ENCODE peak calls at places on chromosomes 4 and X, in six cellular contexts. V is NCI-H146, P is kidney, C is pulmonary artery endothelial cell, A is GM18507, F is NCI-H2029 treated with DMSO at 0.1 percent for 48 hours. Q is an unnamed sample.

GRCh38 chr4:103996637-103997036 is 276.9 kb upstream of the TACR3 start:
- DNase-seq in C (no peak), A (no peak), V (no peak), F (no peak), P (no peak), Q (no peak)

GRCh38 chrX:7278356-7278755 is 130.4 kb upstream of the PUDP start:
- DNase-seq in V (no peak), A (no peak), F (no peak), C (no peak), P (no peak), Q (no peak)

GRCh38 chrX:41621236-41621651 is 67.5 kb upstream of the GPR34 start:
- DNase-seq in F (no peak), P (no peak), C (no peak), A (no peak), V (no peak), Q (peak)

GRCh38 chr4:3290476-3290875 is 2.3 kb upstream of the RGS12 start:
- DNase-seq in C (no peak), F (no peak), P (peak), V (no peak), A (no peak), Q (no peak)

GRCh38 chr4:87071401-87071800 is 136.6 kb downstream of the AFF1 start:
- DNase-seq in C (no peak), F (peak), P (no peak), A (no peak), V (no peak), Q (no peak)

GRCh38 chr4:8409271-8410065 is 31.1 kb downstream of the ACOX3 start:
- DNase-seq in A (no peak), V (no peak), F (no peak), P (no peak), C (no peak), Q (no peak)

GRCh38 chrX:54419559-54420302 is 20.5 kb upstream of the TSR2 start:
- DNase-seq in F (no peak), C (no peak), P (no peak), V (no peak), A (no peak), Q (no peak)

GRCh38 chr4:187021436-187022205 is 298.0 kb upstream of the FAT1 start:
- DNase-seq in A (no peak), F (no peak), C (no peak), P (no peak), V (no peak), Q (no peak)

GRCh38 chr4:107212565-107212964 is 176.5 kb upstream of the DKK2 start:
- DNase-seq in P (no peak), A (no peak), V (no peak), F (no peak), C (no peak), Q (no peak)

GRCh38 chr4:41715155-41715554 is 33.4 kb downstream of the PHOX2B start:
- DNase-seq in P (no peak), F (no peak), A (no peak), V (no peak), C (no peak), Q (no peak)

GRCh38 chrX:18875256-18875878 is 108.5 kb downstream of the PHKA2 start:
- DNase-seq in C (no peak), A (no peak), V (peak), P (no peak), F (no peak), Q (no peak)

GRCh38 chr4:100982345-100982744 is 365.0 kb downstream of the PPP3CA start:
- DNase-seq in F (no peak), C (no peak), V (no peak), P (no peak), A (no peak), Q (no peak)

GRCh38 chr4:8182858-8183725 is 16.0 kb upstream of the SH3TC1 start:
- DNase-seq in F (no peak), A (no peak), P (peak), V (no peak), C (no peak), Q (peak)

GRCh38 chrX:132636080-132636479 is 147.2 kb upstream of the MBNL3 start:
- DNase-seq in F (peak), C (no peak), A (no peak), P (no peak), V (no peak), Q (peak)

GRCh38 chr4:102439835-102440234 is 61.3 kb upstream of the NFKB1 start:
- DNase-seq in P (no peak), V (no peak), F (no peak), C (no peak), A (no peak), Q (peak)

GRCh38 chr4:127143460-127144190 is 489.1 kb upstream of the INTU start:
- DNase-seq in P (no peak), F (no peak), C (no peak), V (no peak), A (no peak), Q (no peak)

GRCh38 chr4:81647388-81647787 is 175.7 kb upstream of the RASGEF1B start:
- DNase-seq in A (no peak), V (peak), F (no peak), P (no peak), C (no peak), Q (no peak)

GRCh38 chr4:137393043-137393442 is 139.3 kb downstream of the PCDH18 start:
- DNase-seq in F (no peak), A (no peak), P (no peak), V (peak), C (no peak), Q (no peak)

GRCh38 chr4:14168919-14169318 is 541.4 kb upstream of the BOD1L1 start:
- DNase-seq in C (peak), F (peak), P (no peak), V (peak), A (no peak), Q (peak)

GRCh38 chr4:153637201-153637600 is 46.9 kb upstream of the TLR2 start:
- DNase-seq in F (no peak), P (no peak), C (no peak), V (no peak), A (no peak), Q (no peak)

GRCh38 chrX:25202827-25203226 is 187.1 kb upstream of the ARX start:
- DNase-seq in A (no peak), V (no peak), C (no peak), F (no peak), P (no peak), Q (no peak)

GRCh38 chr4:169305651-169306050 is 34.9 kb upstream of the SH3RF1 start:
- DNase-seq in A (no peak), F (peak), C (no peak), P (no peak), V (no peak), Q (no peak)

GRCh38 chr4:54231419-54232150 is 2.5 kb downstream of the PDGFRA start:
- DNase-seq in P (peak), V (no peak), F (no peak), C (no peak), A (no peak), Q (no peak)

GRCh38 chrX:599837-600715 is 30.5 kb upstream of the SHOX start:
- DNase-seq in V (no peak), P (no peak), F (no peak), C (no peak), A (no peak), Q (no peak)

GRCh38 chr4:75142377-75142776 is 209.5 kb downstream of the PARM1 start:
- DNase-seq in A (no peak), C (no peak), P (no peak), F (no peak), V (no peak), Q (no peak)

GRCh38 chr4:152957437-152958185 is 21.5 kb downstream of the FHDC1 start:
- DNase-seq in A (no peak), P (no peak), C (no peak), F (no peak), V (no peak), Q (peak)

GRCh38 chr4:1416051-1416947 is 10.1 kb upstream of the NKX1-1 start:
- DNase-seq in F (no peak), A (no peak), C (no peak), V (no peak), P (peak), Q (no peak)

Q was measured in lung microvascular endothelial cell.